ENCODE peak calls at places on chromosomes 4 and X, in nine cellular contexts. One of them, this sample, is unnamed.

GRCh38 chrX:107449490-107450175 is at the start of gene FRMPD3:
- DNase-seq in left ventricle myocardium inferior: no peak
- DNase-seq in WTC11: no peak
- DNase-seq in stimulated activated CD8-positive, alpha-beta memory T cell treated with anti-CD3 and anti-CD28 coated beads, Interleukin-7, amount 100 ng/mL, for 4 hours: no peak
- DNase-seq in stimulated activated CD4-positive, alpha-beta T cell treated with anti-CD3 and anti-CD28 coated beads, TNF-alpha, amount 100 ng/mL, for 4 hours: no peak
- DNase-seq in upper lobe of left lung: peak; percentile 70
- DNase-seq in non-pigmented ciliary epithelial cell: no peak
- DNase-seq in NB4: no peak
- DNase-seq in activated CD8-positive, alpha-beta memory T cell treated with anti-CD3 and anti-CD28 coated beads for 48 hours: no peak
- DNase-seq in this sample: no peak

GRCh38 chr4:108068422-108068821 is 78.7 kb downstream of the HADH start:
- DNase-seq in left ventricle myocardium inferior: no peak
- DNase-seq in WTC11: no peak
- DNase-seq in stimulated activated CD8-positive, alpha-beta memory T cell treated with anti-CD3 and anti-CD28 coated beads, Interleukin-7, amount 100 ng/mL, for 4 hours: no peak
- DNase-seq in stimulated activated CD4-positive, alpha-beta T cell treated with anti-CD3 and anti-CD28 coated beads, TNF-alpha, amount 100 ng/mL, for 4 hours: no peak
- DNase-seq in upper lobe of left lung: no peak
- DNase-seq in non-pigmented ciliary epithelial cell: no peak
- DNase-seq in NB4: no peak
- DNase-seq in activated CD8-positive, alpha-beta memory T cell treated with anti-CD3 and anti-CD28 coated beads for 48 hours: no peak
- DNase-seq in this sample: no peak

GRCh38 chr4:118834960-118835895 is 698 bp downstream of the SEC24D start:
- DNase-seq in left ventricle myocardium inferior: peak; percentile 54
- DNase-seq in WTC11: peak; percentile 30
- DNase-seq in stimulated activated CD8-positive, alpha-beta memory T cell treated with anti-CD3 and anti-CD28 coated beads, Interleukin-7, amount 100 ng/mL, for 4 hours: peak; percentile 27
- DNase-seq in stimulated activated CD4-positive, alpha-beta T cell treated with anti-CD3 and anti-CD28 coated beads, TNF-alpha, amount 100 ng/mL, for 4 hours: peak; percentile 9
- DNase-seq in upper lobe of left lung: no peak
- DNase-seq in non-pigmented ciliary epithelial cell: peak; percentile 73
- DNase-seq in NB4: peak; percentile 88
- DNase-seq in activated CD8-positive, alpha-beta memory T cell treated with anti-CD3 and anti-CD28 coated beads for 48 hours: no peak
- DNase-seq in this sample: peak; percentile 64

GRCh38 chrX:56343231-56343630 is 111.1 kb downstream of the KLF8 start:
- DNase-seq in left ventricle myocardium inferior: no peak
- DNase-seq in WTC11: no peak
- DNase-seq in stimulated activated CD8-positive, alpha-beta memory T cell treated with anti-CD3 and anti-CD28 coated beads, Interleukin-7, amount 100 ng/mL, for 4 hours: no peak
- DNase-seq in stimulated activated CD4-positive, alpha-beta T cell treated with anti-CD3 and anti-CD28 coated beads, TNF-alpha, amount 100 ng/mL, for 4 hours: no peak
- DNase-seq in upper lobe of left lung: no peak
- DNase-seq in non-pigmented ciliary epithelial cell: no peak
- DNase-seq in NB4: no peak
- DNase-seq in activated CD8-positive, alpha-beta memory T cell treated with anti-CD3 and anti-CD28 coated beads for 48 hours: no peak
- DNase-seq in this sample: no peak

GRCh38 chr4:82801910-82802521 is 3.4 kb upstream of the SCD5 start:
- DNase-seq in left ventricle myocardium inferior: no peak
- DNase-seq in WTC11: no peak
- DNase-seq in stimulated activated CD8-positive, alpha-beta memory T cell treated with anti-CD3 and anti-CD28 coated beads, Interleukin-7, amount 100 ng/mL, for 4 hours: no peak
- DNase-seq in stimulated activated CD4-positive, alpha-beta T cell treated with anti-CD3 and anti-CD28 coated beads, TNF-alpha, amount 100 ng/mL, for 4 hours: no peak
- DNase-seq in upper lobe of left lung: no peak
- DNase-seq in non-pigmented ciliary epithelial cell: no peak
- DNase-seq in NB4: peak; percentile 30
- DNase-seq in activated CD8-positive, alpha-beta memory T cell treated with anti-CD3 and anti-CD28 coated beads for 48 hours: no peak
- DNase-seq in this sample: no peak

GRCh38 chr4:2728806-2729532 is 27.2 kb downstream of the TNIP2 start:
- DNase-seq in left ventricle myocardium inferior: no peak
- DNase-seq in WTC11: no peak
- DNase-seq in stimulated activated CD8-positive, alpha-beta memory T cell treated with anti-CD3 and anti-CD28 coated beads, Interleukin-7, amount 100 ng/mL, for 4 hours: no peak
- DNase-seq in stimulated activated CD4-positive, alpha-beta T cell treated with anti-CD3 and anti-CD28 coated beads, TNF-alpha, amount 100 ng/mL, for 4 hours: no peak
- DNase-seq in upper lobe of left lung: no peak
- DNase-seq in non-pigmented ciliary epithelial cell: no peak
- DNase-seq in NB4: no peak
- DNase-seq in activated CD8-positive, alpha-beta memory T cell treated with anti-CD3 and anti-CD28 coated beads for 48 hours: no peak
- DNase-seq in this sample: no peak

GRCh38 chrX:136168929-136169735 is 21.8 kb downstream of the FHL1 start:
- DNase-seq in left ventricle myocardium inferior: peak; percentile 33
- DNase-seq in WTC11: peak; percentile 33
- DNase-seq in stimulated activated CD8-positive, alpha-beta memory T cell treated with anti-CD3 and anti-CD28 coated beads, Interleukin-7, amount 100 ng/mL, for 4 hours: no peak
- DNase-seq in stimulated activated CD4-positive, alpha-beta T cell treated with anti-CD3 and anti-CD28 coated beads, TNF-alpha, amount 100 ng/mL, for 4 hours: no peak
- DNase-seq in upper lobe of left lung: no peak
- DNase-seq in non-pigmented ciliary epithelial cell: peak; percentile 69
- DNase-seq in NB4: no peak
- DNase-seq in activated CD8-positive, alpha-beta memory T cell treated with anti-CD3 and anti-CD28 coated beads for 48 hours: no peak
- DNase-seq in this sample: peak; percentile 91

GRCh38 chr4:61556277-61556676 is 356.2 kb downstream of the ADGRL3 start:
- DNase-seq in left ventricle myocardium inferior: no peak
- DNase-seq in WTC11: no peak
- DNase-seq in stimulated activated CD8-positive, alpha-beta memory T cell treated with anti-CD3 and anti-CD28 coated beads, Interleukin-7, amount 100 ng/mL, for 4 hours: no peak
- DNase-seq in stimulated activated CD4-positive, alpha-beta T cell treated with anti-CD3 and anti-CD28 coated beads, TNF-alpha, amount 100 ng/mL, for 4 hours: no peak
- DNase-seq in upper lobe of left lung: no peak
- DNase-seq in non-pigmented ciliary epithelial cell: no peak
- DNase-seq in NB4: no peak
- DNase-seq in activated CD8-positive, alpha-beta memory T cell treated with anti-CD3 and anti-CD28 coated beads for 48 hours: no peak
- DNase-seq in this sample: no peak

GRCh38 chrX:114152130-114152529 is 431.8 kb upstream of the HTR2C start:
- DNase-seq in left ventricle myocardium inferior: no peak
- DNase-seq in WTC11: no peak
- DNase-seq in stimulated activated CD8-positive, alpha-beta memory T cell treated with anti-CD3 and anti-CD28 coated beads, Interleukin-7, amount 100 ng/mL, for 4 hours: no peak
- DNase-seq in stimulated activated CD4-positive, alpha-beta T cell treated with anti-CD3 and anti-CD28 coated beads, TNF-alpha, amount 100 ng/mL, for 4 hours: no peak
- DNase-seq in upper lobe of left lung: no peak
- DNase-seq in non-pigmented ciliary epithelial cell: peak; percentile 50
- DNase-seq in NB4: peak; percentile 26
- DNase-seq in activated CD8-positive, alpha-beta memory T cell treated with anti-CD3 and anti-CD28 coated beads for 48 hours: no peak
- DNase-seq in this sample: no peak

GRCh38 chr4:152590179-152591031 is 54.5 kb upstream of the FBXW7 start:
- DNase-seq in left ventricle myocardium inferior: no peak
- DNase-seq in WTC11: no peak
- DNase-seq in stimulated activated CD8-positive, alpha-beta memory T cell treated with anti-CD3 and anti-CD28 coated beads, Interleukin-7, amount 100 ng/mL, for 4 hours: no peak
- DNase-seq in stimulated activated CD4-positive, alpha-beta T cell treated with anti-CD3 and anti-CD28 coated beads, TNF-alpha, amount 100 ng/mL, for 4 hours: no peak
- DNase-seq in upper lobe of left lung: no peak
- DNase-seq in non-pigmented ciliary epithelial cell: peak; percentile 86
- DNase-seq in NB4: no peak
- DNase-seq in activated CD8-positive, alpha-beta memory T cell treated with anti-CD3 and anti-CD28 coated beads for 48 hours: no peak
- DNase-seq in this sample: peak; percentile 90

GRCh38 chr4:181525641-181526040 is 717.6 kb upstream of the TENM3 start:
- DNase-seq in left ventricle myocardium inferior: no peak
- DNase-seq in WTC11: no peak
- DNase-seq in stimulated activated CD8-positive, alpha-beta memory T cell treated with anti-CD3 and anti-CD28 coated beads, Interleukin-7, amount 100 ng/mL, for 4 hours: no peak
- DNase-seq in stimulated activated CD4-positive, alpha-beta T cell treated with anti-CD3 and anti-CD28 coated beads, TNF-alpha, amount 100 ng/mL, for 4 hours: no peak
- DNase-seq in upper lobe of left lung: no peak
- DNase-seq in non-pigmented ciliary epithelial cell: no peak
- DNase-seq in NB4: no peak
- DNase-seq in activated CD8-positive, alpha-beta memory T cell treated with anti-CD3 and anti-CD28 coated beads for 48 hours: no peak
- DNase-seq in this sample: no peak

GRCh38 chr4:160848901-160849735 is 1314.7 kb downstream of the FSTL5 start:
- DNase-seq in left ventricle myocardium inferior: no peak
- DNase-seq in WTC11: no peak
- DNase-seq in stimulated activated CD8-positive, alpha-beta memory T cell treated with anti-CD3 and anti-CD28 coated beads, Interleukin-7, amount 100 ng/mL, for 4 hours: no peak
- DNase-seq in stimulated activated CD4-positive, alpha-beta T cell treated with anti-CD3 and anti-CD28 coated beads, TNF-alpha, amount 100 ng/mL, for 4 hours: no peak
- DNase-seq in upper lobe of left lung: no peak
- DNase-seq in non-pigmented ciliary epithelial cell: no peak
- DNase-seq in NB4: no peak
- DNase-seq in activated CD8-positive, alpha-beta memory T cell treated with anti-CD3 and anti-CD28 coated beads for 48 hours: no peak
- DNase-seq in this sample: peak; percentile 9

GRCh38 chr4:28822163-28822562 is 1898.0 kb upstream of the PCDH7 start:
- DNase-seq in left ventricle myocardium inferior: no peak
- DNase-seq in WTC11: no peak
- DNase-seq in stimulated activated CD8-positive, alpha-beta memory T cell treated with anti-CD3 and anti-CD28 coated beads, Interleukin-7, amount 100 ng/mL, for 4 hours: no peak
- DNase-seq in stimulated activated CD4-positive, alpha-beta T cell treated with anti-CD3 and anti-CD28 coated beads, TNF-alpha, amount 100 ng/mL, for 4 hours: no peak
- DNase-seq in upper lobe of left lung: no peak
- DNase-seq in non-pigmented ciliary epithelial cell: no peak
- DNase-seq in NB4: no peak
- DNase-seq in activated CD8-positive, alpha-beta memory T cell treated with anti-CD3 and anti-CD28 coated beads for 48 hours: no peak
- DNase-seq in this sample: no peak

GRCh38 chrX:23838953-23839352 is 56.0 kb downstream of the SAT1 start:
- DNase-seq in left ventricle myocardium inferior: no peak
- DNase-seq in WTC11: no peak
- DNase-seq in stimulated activated CD8-positive, alpha-beta memory T cell treated with anti-CD3 and anti-CD28 coated beads, Interleukin-7, amount 100 ng/mL, for 4 hours: no peak
- DNase-seq in stimulated activated CD4-positive, alpha-beta T cell treated with anti-CD3 and anti-CD28 coated beads, TNF-alpha, amount 100 ng/mL, for 4 hours: no peak
- DNase-seq in upper lobe of left lung: no peak
- DNase-seq in non-pigmented ciliary epithelial cell: no peak
- DNase-seq in NB4: peak; percentile 32
- DNase-seq in activated CD8-positive, alpha-beta memory T cell treated with anti-CD3 and anti-CD28 coated beads for 48 hours: no peak
- DNase-seq in this sample: no peak

GRCh38 chr4:149292422-149293055 is 523.1 kb downstream of the IQCM start:
- DNase-seq in left ventricle myocardium inferior: peak; percentile 29
- DNase-seq in WTC11: no peak
- DNase-seq in stimulated activated CD8-positive, alpha-beta memory T cell treated with anti-CD3 and anti-CD28 coated beads, Interleukin-7, amount 100 ng/mL, for 4 hours: no peak
- DNase-seq in stimulated activated CD4-positive, alpha-beta T cell treated with anti-CD3 and anti-CD28 coated beads, TNF-alpha, amount 100 ng/mL, for 4 hours: no peak
- DNase-seq in upper lobe of left lung: no peak
- DNase-seq in non-pigmented ciliary epithelial cell: no peak
- DNase-seq in NB4: no peak
- DNase-seq in activated CD8-positive, alpha-beta memory T cell treated with anti-CD3 and anti-CD28 coated beads for 48 hours: no peak
- DNase-seq in this sample: no peak

GRCh38 chr4:73684097-73684496 is 56.3 kb upstream of the CXCL8 start:
- DNase-seq in left ventricle myocardium inferior: no peak
- DNase-seq in WTC11: peak; percentile 14
- DNase-seq in stimulated activated CD8-positive, alpha-beta memory T cell treated with anti-CD3 and anti-CD28 coated beads, Interleukin-7, amount 100 ng/mL, for 4 hours: no peak
- DNase-seq in stimulated activated CD4-positive, alpha-beta T cell treated with anti-CD3 and anti-CD28 coated beads, TNF-alpha, amount 100 ng/mL, for 4 hours: no peak
- DNase-seq in upper lobe of left lung: no peak
- DNase-seq in non-pigmented ciliary epithelial cell: no peak
- DNase-seq in NB4: no peak
- DNase-seq in activated CD8-positive, alpha-beta memory T cell treated with anti-CD3 and anti-CD28 coated beads for 48 hours: no peak
- DNase-seq in this sample: no peak

GRCh38 chr4:150256841-150257273 is 178.6 kb downstream of the DCLK2 start:
- DNase-seq in left ventricle myocardium inferior: no peak
- DNase-seq in WTC11: peak; percentile 60
- DNase-seq in stimulated activated CD8-positive, alpha-beta memory T cell treated with anti-CD3 and anti-CD28 coated beads, Interleukin-7, amount 100 ng/mL, for 4 hours: no peak
- DNase-seq in stimulated activated CD4-positive, alpha-beta T cell treated with anti-CD3 and anti-CD28 coated beads, TNF-alpha, amount 100 ng/mL, for 4 hours: no peak
- DNase-seq in upper lobe of left lung: peak; percentile 46
- DNase-seq in non-pigmented ciliary epithelial cell: no peak
- DNase-seq in NB4: peak; percentile 29
- DNase-seq in activated CD8-positive, alpha-beta memory T cell treated with anti-CD3 and anti-CD28 coated beads for 48 hours: no peak
- DNase-seq in this sample: no peak

GRCh38 chrX:119502727-119503483 is 34.7 kb downstream of the SLC25A5 start:
- DNase-seq in left ventricle myocardium inferior: no peak
- DNase-seq in WTC11: no peak
- DNase-seq in stimulated activated CD8-positive, alpha-beta memory T cell treated with anti-CD3 and anti-CD28 coated beads, Interleukin-7, amount 100 ng/mL, for 4 hours: no peak
- DNase-seq in stimulated activated CD4-positive, alpha-beta T cell treated with anti-CD3 and anti-CD28 coated beads, TNF-alpha, amount 100 ng/mL, for 4 hours: no peak
- DNase-seq in upper lobe of left lung: no peak
- DNase-seq in non-pigmented ciliary epithelial cell: no peak
- DNase-seq in NB4: no peak
- DNase-seq in activated CD8-positive, alpha-beta memory T cell treated with anti-CD3 and anti-CD28 coated beads for 48 hours: no peak
- DNase-seq in this sample: no peak

GRCh38 chr4:159983080-159983479 is 880.2 kb downstream of the RAPGEF2 start:
- DNase-seq in left ventricle myocardium inferior: no peak
- DNase-seq in WTC11: no peak
- DNase-seq in stimulated activated CD8-positive, alpha-beta memory T cell treated with anti-CD3 and anti-CD28 coated beads, Interleukin-7, amount 100 ng/mL, for 4 hours: no peak
- DNase-seq in stimulated activated CD4-positive, alpha-beta T cell treated with anti-CD3 and anti-CD28 coated beads, TNF-alpha, amount 100 ng/mL, for 4 hours: no peak
- DNase-seq in upper lobe of left lung: no peak
- DNase-seq in non-pigmented ciliary epithelial cell: no peak
- DNase-seq in NB4: no peak
- DNase-seq in activated CD8-positive, alpha-beta memory T cell treated with anti-CD3 and anti-CD28 coated beads for 48 hours: no peak
- DNase-seq in this sample: peak; percentile 6

GRCh38 chr4:71456841-71457240 is 118.0 kb downstream of the SLC4A4 start:
- DNase-seq in left ventricle myocardium inferior: no peak
- DNase-seq in WTC11: no peak
- DNase-seq in stimulated activated CD8-positive, alpha-beta memory T cell treated with anti-CD3 and anti-CD28 coated beads, Interleukin-7, amount 100 ng/mL, for 4 hours: no peak
- DNase-seq in stimulated activated CD4-positive, alpha-beta T cell treated with anti-CD3 and anti-CD28 coated beads, TNF-alpha, amount 100 ng/mL, for 4 hours: no peak
- DNase-seq in upper lobe of left lung: no peak
- DNase-seq in non-pigmented ciliary epithelial cell: peak; percentile 73
- DNase-seq in NB4: peak; percentile 4
- DNase-seq in activated CD8-positive, alpha-beta memory T cell treated with anti-CD3 and anti-CD28 coated beads for 48 hours: no peak
- DNase-seq in this sample: no peak

GRCh38 chrX:65528705-65529340 is 5.8 kb downstream of the LAS1L start:
- DNase-seq in left ventricle myocardium inferior: no peak
- DNase-seq in WTC11: peak; percentile 71
- DNase-seq in stimulated activated CD8-positive, alpha-beta memory T cell treated with anti-CD3 and anti-CD28 coated beads, Interleukin-7, amount 100 ng/mL, for 4 hours: peak; percentile 14
- DNase-seq in stimulated activated CD4-positive, alpha-beta T cell treated with anti-CD3 and anti-CD28 coated beads, TNF-alpha, amount 100 ng/mL, for 4 hours: peak; percentile 7
- DNase-seq in upper lobe of left lung: no peak
- DNase-seq in non-pigmented ciliary epithelial cell: no peak
- DNase-seq in NB4: peak; percentile 52
- DNase-seq in activated CD8-positive, alpha-beta memory T cell treated with anti-CD3 and anti-CD28 coated beads for 48 hours: peak; percentile 41
- DNase-seq in this sample: no peak